ENCODE peak calls at places on chromosome 20, in ten cellular contexts. C, S, V, D, Y, B, F, W, N and M are unnamed samples.

GRCh38 chr20:59032713-59033059 is 551 bp upstream of the ATP5F1E start:
- DNase-seq in B (no peak), N (no peak), C (no peak), V (no peak), F (no peak), D (peak), Y (no peak), W (no peak), S (no peak), M (no peak)

GRCh38 chr20:45406260-45407066 is 1.6 kb upstream of the DBNDD2 start:
- DNase-seq in B (peak), W (no peak), F (peak), C (peak), N (peak), Y (no peak), S (peak), V (peak), D (peak), M (no peak)

GRCh38 chr20:43983359-43983758 is 68.7 kb downstream of the TOX2 start:
- DNase-seq in Y (peak), C (no peak), D (no peak), F (peak), W (peak), S (no peak), N (peak), B (no peak), V (no peak), M (no peak)

GRCh38 chr20:48171071-48171470 is 385.8 kb upstream of the SULF2 start:
- DNase-seq in N (no peak), S (no peak), V (no peak), Y (no peak), W (no peak), D (no peak), F (no peak), C (no peak), B (no peak), M (no peak)

GRCh38 chr20:56781108-56781739 is 152.1 kb downstream of the TFAP2C start:
- DNase-seq in S (no peak), V (no peak), W (no peak), N (peak), F (no peak), Y (no peak), D (no peak), C (no peak), B (no peak), M (no peak)

GRCh38 chr20:40547492-40548129 is 141.4 kb downstream of the MAFB start:
- DNase-seq in S (no peak), Y (no peak), N (no peak), W (no peak), B (no peak), V (no peak), C (no peak), D (no peak), F (no peak), M (no peak)

GRCh38 chr20:44759595-44759994 is 13.9 kb downstream of the KCNK15 start:
- DNase-seq in F (no peak), N (no peak), Y (no peak), B (no peak), V (no peak), C (no peak), W (no peak), D (no peak), S (no peak), M (no peak)

GRCh38 chr20:54199283-54199682 is 8.6 kb upstream of the PFDN4 start:
- DNase-seq in W (no peak), N (no peak), V (no peak), F (no peak), S (no peak), D (no peak), B (no peak), Y (no peak), C (no peak), M (no peak)

GRCh38 chr20:45456632-45457031 is 12.9 kb upstream of the WFDC2 start:
- DNase-seq in S (no peak), C (peak), F (peak), B (no peak), D (no peak), Y (peak), V (no peak), N (peak), W (peak), M (no peak)

GRCh38 chr20:53706511-53707031 is 112.9 kb upstream of the ZNF217 start:
- DNase-seq in V (no peak), Y (peak), B (no peak), C (peak), F (no peak), S (no peak), D (no peak), W (peak), N (no peak), M (no peak)

GRCh38 chr20:49956689-49957443 is 20.7 kb downstream of the RNF114 start:
- DNase-seq in C (no peak), D (no peak), Y (no peak), F (no peak), B (peak), N (no peak), S (peak), W (no peak), V (peak), M (no peak)

GRCh38 chr20:48194578-48194977 is 409.3 kb upstream of the SULF2 start:
- DNase-seq in S (no peak), B (peak), F (no peak), C (no peak), N (no peak), Y (no peak), V (no peak), W (no peak), D (no peak), M (no peak)

GRCh38 chr20:44746367-44747165 is 901 bp downstream of the KCNK15 start:
- DNase-seq in F (peak), Y (no peak), B (no peak), W (no peak), N (no peak), C (no peak), S (no peak), D (no peak), V (no peak), M (no peak)

GRCh38 chr20:58044286-58044685 is 184.2 kb downstream of the ANKRD60 start:
- DNase-seq in S (no peak), W (no peak), C (no peak), Y (no peak), F (no peak), N (no peak), V (no peak), B (no peak), D (no peak), M (no peak)

GRCh38 chr20:9388160-9388825 is 126.1 kb upstream of the LAMP5 start:
- DNase-seq in F (no peak), V (no peak), Y (no peak), N (no peak), D (no peak), W (peak), S (no peak), C (no peak), B (no peak), M (no peak)

GRCh38 chr20:44309763-44310663 is 989 bp downstream of the FITM2 start:
- DNase-seq in W (no peak), F (peak), B (no peak), Y (peak), D (no peak), S (peak), V (peak), N (no peak), C (peak), M (no peak)

GRCh38 chr20:62352402-62353288 is 14.5 kb downstream of the LAMA5 start:
- DNase-seq in W (no peak), B (peak), Y (no peak), C (no peak), D (peak), V (peak), F (no peak), N (peak), S (peak), M (no peak)

GRCh38 chr20:54257090-54257816 is 49.4 kb downstream of the PFDN4 start:
- DNase-seq in S (no peak), V (no peak), W (no peak), C (no peak), N (no peak), B (no peak), D (peak), F (no peak), Y (no peak), M (peak)

GRCh38 chr20:61989741-61990140 is 75.9 kb downstream of the TAF4 start:
- DNase-seq in S (no peak), V (no peak), B (no peak), F (no peak), Y (no peak), C (no peak), W (no peak), N (no peak), D (no peak), M (no peak)

GRCh38 chr20:63653041-63653973 is at the start of gene STMN3:
- DNase-seq in F (peak), Y (peak), S (peak), B (peak), W (peak), V (peak), C (peak), N (peak), D (peak), M (no peak)

GRCh38 chr20:50368813-50369224 is 141.4 kb upstream of the PTPN1 start:
- DNase-seq in D (no peak), S (no peak), Y (no peak), W (no peak), F (no peak), V (no peak), B (no peak), C (no peak), N (peak), M (no peak)

GRCh38 chr20:23548408-23548807 is 19.9 kb downstream of the CST9L start:
- DNase-seq in N (no peak), W (no peak), Y (no peak), D (no peak), V (no peak), S (no peak), B (no peak), F (no peak), C (no peak), M (no peak)

GRCh38 chr20:59598625-59599310 is 5.6 kb upstream of the PHACTR3 start:
- DNase-seq in N (peak), S (peak), D (peak), V (peak), C (peak), W (peak), Y (peak), B (no peak), F (peak), M (no peak)

GRCh38 chr20:22513574-22513973 is 70.8 kb downstream of the FOXA2 start:
- DNase-seq in C (no peak), W (no peak), S (no peak), D (no peak), B (no peak), V (no peak), F (no peak), Y (no peak), N (no peak), M (no peak)

GRCh38 chr20:22515264-22515663 is 69.1 kb downstream of the FOXA2 start:
- DNase-seq in B (no peak), W (no peak), F (no peak), S (no peak), N (no peak), C (no peak), Y (no peak), D (no peak), V (no peak), M (no peak)

GRCh38 chr20:22512911-22513489 is 71.4 kb downstream of the FOXA2 start:
- DNase-seq in S (no peak), Y (no peak), N (no peak), D (no peak), V (no peak), B (no peak), F (no peak), C (no peak), W (no peak), M (no peak)

GRCh38 chr20:22509090-22509938 is 75.1 kb downstream of the FOXA2 start:
- DNase-seq in Y (no peak), W (no peak), F (no peak), B (no peak), V (no peak), S (no peak), D (no peak), N (no peak), C (no peak), M (no peak)

GRCh38 chr20:22511943-22512910 is 72.1 kb downstream of the FOXA2 start:
- DNase-seq in F (peak), W (no peak), V (no peak), Y (no peak), N (peak), D (peak), B (no peak), C (peak), S (no peak), M (peak)
- H3K27ac ChIP-seq in F (no peak), W (no peak), V (no peak), Y (no peak), N (no peak), D (no peak), B (no peak), C (peak), S (no peak), M (no peak)

GRCh38 chr20:1844723-1845523 is 50.3 kb upstream of the SIRPA start:
- DNase-seq in B (no peak), Y (peak), D (no peak), V (peak), F (no peak), C (no peak), S (peak), N (no peak), W (peak), M (no peak)

GRCh38 chr20:1840865-1841553 is 54.2 kb upstream of the SIRPA start:
- DNase-seq in B (no peak), V (no peak), W (no peak), N (no peak), C (no peak), S (no peak), Y (no peak), F (no peak), D (no peak), M (no peak)

GRCh38 chr20:1842281-1842680 is 52.9 kb upstream of the SIRPA start:
- DNase-seq in W (no peak), F (no peak), C (no peak), S (no peak), N (no peak), V (no peak), D (no peak), B (no peak), Y (no peak), M (no peak)

GRCh38 chr20:1838479-1839279 is 56.5 kb upstream of the SIRPA start:
- DNase-seq in F (peak), W (no peak), B (no peak), Y (no peak), N (no peak), D (no peak), S (peak), V (no peak), C (peak), M (no peak)

DNA sequence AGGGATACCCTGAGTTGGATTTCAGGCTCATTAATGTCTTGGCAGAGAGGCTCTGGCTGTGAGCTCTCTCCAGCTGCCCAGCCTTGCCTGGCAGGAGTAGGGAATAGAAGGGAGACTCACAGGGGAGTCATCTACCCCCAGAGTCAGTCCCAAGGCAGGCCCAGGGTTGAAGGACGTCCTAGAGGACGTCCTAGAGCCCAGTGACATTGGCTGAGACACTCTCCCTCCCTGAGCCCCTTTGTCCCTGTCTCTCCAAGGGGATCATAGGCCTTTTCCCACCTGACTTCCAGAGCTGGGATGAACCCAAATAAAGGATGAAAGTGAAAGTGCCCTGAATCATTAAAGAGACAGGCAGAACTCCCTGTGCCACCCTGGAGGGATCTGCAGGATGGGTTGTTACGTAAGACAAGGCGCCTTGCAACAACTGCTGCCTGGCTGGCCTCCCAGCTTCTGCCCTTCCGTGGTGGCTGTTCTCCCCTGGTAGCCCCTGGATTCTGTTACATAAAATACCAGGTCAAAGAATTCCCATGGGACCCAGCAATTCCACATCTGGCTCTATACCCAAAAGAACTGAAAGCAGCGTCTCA is 53.6 kb upstream of the SIRPA start:
- DNase-seq in S (peak), C (no peak), Y (no peak), F (no peak), N (no peak), W (no peak), V (no peak), B (no peak), D (peak), M (no peak)
- H3K27ac ChIP-seq in S (peak), C (no peak), Y (no peak), F (no peak), N (no peak), W (no peak), V (no peak), B (no peak), D (peak), M (peak)

DNA sequence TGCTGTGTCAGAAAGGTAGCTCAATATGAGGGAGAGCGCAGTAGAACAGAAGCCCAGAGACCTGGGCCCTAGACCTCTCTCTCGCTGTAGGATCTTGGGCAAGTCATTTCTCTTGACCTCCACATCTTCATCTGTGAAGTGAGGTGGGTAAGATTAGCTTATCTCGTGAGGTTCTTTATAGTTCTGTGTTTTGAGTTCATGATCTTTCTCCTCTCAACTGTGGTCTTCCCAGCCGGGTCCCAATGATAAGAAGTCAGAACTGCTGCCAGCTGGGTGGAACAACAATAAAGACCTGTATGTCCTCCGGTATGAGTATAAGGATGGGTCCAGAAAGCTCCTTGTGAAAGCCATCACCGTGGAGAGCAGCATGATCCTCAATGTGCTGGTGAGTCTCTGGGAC is 6.9 kb downstream of the PSMF1 start:
- DNase-seq in W (no peak), V (no peak), N (no peak), Y (no peak), S (no peak), D (no peak), F (no peak), C (no peak), B (no peak), M (no peak)
- H3K27ac ChIP-seq in W (no peak), V (no peak), N (no peak), Y (no peak), S (no peak), D (no peak), F (no peak), C (no peak), B (no peak), M (no peak)

DNA sequence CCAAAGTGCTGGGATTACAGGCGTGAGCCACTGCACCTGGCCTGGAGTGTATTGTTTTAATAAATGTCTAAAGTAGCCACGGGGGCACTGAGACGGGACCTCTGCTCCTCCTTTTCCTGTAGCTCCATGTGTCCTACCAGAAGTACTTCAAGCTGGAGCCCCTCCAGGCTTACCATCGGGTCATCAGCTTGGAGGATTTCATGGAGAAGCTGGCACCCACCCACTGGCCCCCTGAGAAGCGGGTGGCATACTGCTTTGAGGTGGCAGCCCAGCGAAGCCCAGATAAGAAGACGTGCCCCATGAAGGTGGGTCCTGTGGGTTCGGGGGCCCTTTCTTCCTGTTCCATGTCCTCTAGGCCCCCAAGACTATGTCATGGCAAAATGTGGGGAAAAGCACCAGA is 7.5 kb downstream of the POFUT1 start:
- DNase-seq in F (no peak), C (no peak), Y (no peak), D (no peak), W (no peak), N (no peak), V (no peak), B (no peak), S (no peak), M (no peak)
- H3K27ac ChIP-seq in F (no peak), C (no peak), Y (no peak), D (no peak), W (no peak), N (no peak), V (no peak), B (no peak), S (no peak), M (no peak)

GRCh38 chr20:1424336-1424735 is 31.5 kb upstream of the FKBP1A start:
- DNase-seq in W (no peak), F (no peak), S (no peak), D (no peak), C (no peak), N (no peak), Y (no peak), B (no peak), V (no peak), M (no peak)
- H3K27ac ChIP-seq in W (no peak), F (no peak), S (no peak), D (no peak), C (no peak), N (no peak), Y (no peak), B (no peak), V (no peak), M (peak)

GRCh38 chr20:19887566-19888268 is 129.4 kb upstream of the NAA20 start:
- DNase-seq in S (no peak), F (no peak), N (no peak), V (no peak), W (no peak), B (no peak), C (no peak), Y (no peak), D (no peak), M (no peak)

GRCh38 chr20:19885981-19886665 is 128.1 kb downstream of the RIN2 start:
- DNase-seq in C (no peak), B (peak), N (peak), W (no peak), F (peak), V (peak), D (peak), S (peak), Y (no peak), M (no peak)

GRCh38 chr20:19888269-19888669 is 128.9 kb upstream of the NAA20 start:
- DNase-seq in V (no peak), D (no peak), F (no peak), C (no peak), Y (no peak), N (no peak), S (peak), W (no peak), B (no peak), M (no peak)

GRCh38 chr20:19885576-19885956 is 127.5 kb downstream of the RIN2 start:
- DNase-seq in D (no peak), B (no peak), S (no peak), Y (no peak), W (no peak), F (no peak), C (no peak), N (no peak), V (no peak), M (no peak)

GRCh38 chr20:19886666-19887288 is 128.7 kb downstream of the RIN2 start:
- DNase-seq in V (no peak), W (no peak), C (peak), Y (no peak), N (peak), F (peak), B (no peak), D (peak), S (no peak), M (no peak)
- H3K27ac ChIP-seq in V (peak), W (no peak), C (no peak), Y (no peak), N (peak), F (no peak), B (peak), D (peak), S (peak), M (peak)

GRCh38 chr20:34676642-34677373 is at the start of gene PIGU:
- DNase-seq in C (peak), W (peak), S (peak), D (peak), N (peak), F (peak), B (peak), V (peak), Y (peak), M (peak)

GRCh38 chr20:34680586-34680985 is 3.7 kb upstream of the PIGU start:
- DNase-seq in F (no peak), B (no peak), W (no peak), D (no peak), V (no peak), N (no peak), C (no peak), S (no peak), Y (peak), M (no peak)

GRCh38 chr20:34675561-34675960 is 1.3 kb downstream of the PIGU start:
- DNase-seq in N (no peak), Y (no peak), V (no peak), B (no peak), D (no peak), S (no peak), F (no peak), C (no peak), W (no peak), M (no peak)

GRCh38 chr20:34673411-34673810 is 3.5 kb downstream of the PIGU start:
- DNase-seq in W (no peak), C (no peak), N (no peak), V (no peak), B (no peak), S (no peak), D (no peak), F (no peak), Y (no peak), M (no peak)

GRCh38 chr20:34675993-34676641 is 775 bp downstream of the PIGU start:
- DNase-seq in W (peak), Y (peak), D (no peak), V (no peak), F (no peak), C (no peak), N (no peak), B (no peak), S (no peak), M (no peak)
- H3K27ac ChIP-seq in W (no peak), Y (no peak), D (peak), V (peak), F (peak), C (no peak), N (peak), B (peak), S (peak), M (peak)